ENCODE peak calls at places on chromosomes 16 and 17, in five cellular contexts. S, C, J, E and F are unnamed samples.

GRCh38 chr16:87924041-87924851 is 12.1 kb downstream of the CA5A start:
- DNase-seq in C (no peak), E (no peak), J (peak), S (no peak), F (no peak)

GRCh38 chr17:4719684-4720221 is 9.3 kb downstream of the ARRB2 start:
- DNase-seq in J (no peak), S (no peak), E (no peak), C (no peak), F (no peak)

GRCh38 chr16:59783191-59783590 is 1049.1 kb upstream of the GOT2 start:
- DNase-seq in E (no peak), J (no peak), C (no peak), S (no peak), F (no peak)

GRCh38 chr16:21179126-21179982 is 20.9 kb downstream of the LDAF1 start:
- DNase-seq in S (no peak), C (no peak), J (no peak), E (no peak), F (no peak)

GRCh38 chr17:43411369-43411677 is 12.5 kb downstream of the ARL4D start:
- DNase-seq in J (no peak), E (no peak), C (no peak), S (no peak), F (no peak)

GRCh38 chr16:78292726-78293380 is 193.4 kb downstream of the WWOX start:
- DNase-seq in J (no peak), E (no peak), S (no peak), C (no peak), F (peak)

GRCh38 chr16:49528035-49528434 is 154.4 kb downstream of the C16orf78 start:
- DNase-seq in S (no peak), C (peak), J (no peak), E (peak), F (no peak)

GRCh38 chr17:81867952-81868673 is 3.0 kb downstream of the ARHGDIA start:
- DNase-seq in J (no peak), E (peak), S (no peak), C (no peak), F (no peak)

GRCh38 chr16:87363771-87364476 is 19.7 kb downstream of the FBXO31 start:
- DNase-seq in S (no peak), E (no peak), J (no peak), C (no peak), F (no peak)

GRCh38 chr17:50107790-50108414 is 12.8 kb downstream of the PDK2 start:
- DNase-seq in C (no peak), E (peak), J (no peak), S (no peak), F (no peak)

GRCh38 chr16:63612462-63613227 is 1509.2 kb downstream of the CDH11 start:
- DNase-seq in S (no peak), J (no peak), C (no peak), E (no peak), F (no peak)

GRCh38 chr17:21330436-21331160 is 45.6 kb upstream of the KCNJ12 start:
- DNase-seq in E (no peak), S (no peak), J (no peak), C (no peak), F (no peak)